ENCODE peak calls at places on chromosomes 6 and 20, in seven cellular contexts. One of them, this sample, is unnamed.

GRCh38 chr6:77986380-77987034 is 333.7 kb downstream of the MEI4 start:
- DNase-seq in MM.1S: peak; percentile 30
- DNase-seq in naive thymus-derived CD4-positive, alpha-beta T cell: no peak
- DNase-seq in ascending aorta: no peak
- DNase-seq in GM23248: no peak
- DNase-seq in left ventricle myocardium inferior: no peak
- DNase-seq in upper lobe of right lung: no peak
- DNase-seq in this sample: no peak

GRCh38 chr20:47719625-47720024 is 65.7 kb downstream of the SULF2 start:
- DNase-seq in left ventricle myocardium inferior: no peak
- DNase-seq in naive thymus-derived CD4-positive, alpha-beta T cell: no peak
- DNase-seq in ascending aorta: no peak
- DNase-seq in MM.1S: no peak
- DNase-seq in GM23248: no peak
- DNase-seq in upper lobe of right lung: no peak
- DNase-seq in this sample: no peak

GRCh38 chr6:130520235-130520634 is 154.4 kb downstream of the TMEM200A start:
- DNase-seq in GM23248: peak; percentile 63
- DNase-seq in ascending aorta: no peak
- DNase-seq in naive thymus-derived CD4-positive, alpha-beta T cell: no peak
- DNase-seq in upper lobe of right lung: no peak
- DNase-seq in left ventricle myocardium inferior: no peak
- DNase-seq in MM.1S: no peak
- DNase-seq in this sample: no peak

GRCh38 chr6:39997101-39997635 is 62.9 kb upstream of the MOCS1 start:
- DNase-seq in upper lobe of right lung: no peak
- DNase-seq in naive thymus-derived CD4-positive, alpha-beta T cell: no peak
- DNase-seq in GM23248: no peak
- DNase-seq in ascending aorta: no peak
- DNase-seq in left ventricle myocardium inferior: no peak
- DNase-seq in MM.1S: no peak
- DNase-seq in this sample: no peak

GRCh38 chr6:7108964-7109836 is 1.4 kb downstream of the RREB1 start:
- DNase-seq in GM23248: peak; percentile 92
- DNase-seq in naive thymus-derived CD4-positive, alpha-beta T cell: peak; percentile 46
- DNase-seq in upper lobe of right lung: peak; percentile 76
- DNase-seq in ascending aorta: peak; percentile 19
- DNase-seq in left ventricle myocardium inferior: peak; percentile 53
- DNase-seq in MM.1S: peak; percentile 48
- DNase-seq in this sample: peak; percentile 55

GRCh38 chr6:63963756-63964315 is 328.2 kb downstream of the PHF3 start:
- DNase-seq in ascending aorta: no peak
- DNase-seq in naive thymus-derived CD4-positive, alpha-beta T cell: no peak
- DNase-seq in GM23248: no peak
- DNase-seq in upper lobe of right lung: no peak
- DNase-seq in MM.1S: peak; percentile 12
- DNase-seq in left ventricle myocardium inferior: no peak
- DNase-seq in this sample: no peak

GRCh38 chr6:35275417-35275816 is 15.9 kb downstream of the ZNF76 start:
- DNase-seq in ascending aorta: no peak
- DNase-seq in left ventricle myocardium inferior: no peak
- DNase-seq in GM23248: peak; percentile 21
- DNase-seq in MM.1S: no peak
- DNase-seq in naive thymus-derived CD4-positive, alpha-beta T cell: no peak
- DNase-seq in upper lobe of right lung: no peak
- DNase-seq in this sample: no peak

GRCh38 chr6:138287144-138287955 is 69.1 kb upstream of the PBOV1 start:
- DNase-seq in naive thymus-derived CD4-positive, alpha-beta T cell: peak; percentile 43
- DNase-seq in upper lobe of right lung: no peak
- DNase-seq in MM.1S: peak; percentile 66
- DNase-seq in left ventricle myocardium inferior: no peak
- DNase-seq in ascending aorta: no peak
- DNase-seq in GM23248: peak; percentile 52
- DNase-seq in this sample: no peak

GRCh38 chr6:82573200-82573972 is 209.8 kb downstream of the TPBG start:
- DNase-seq in ascending aorta: no peak
- DNase-seq in MM.1S: no peak
- DNase-seq in GM23248: no peak
- DNase-seq in left ventricle myocardium inferior: no peak
- DNase-seq in naive thymus-derived CD4-positive, alpha-beta T cell: no peak
- DNase-seq in upper lobe of right lung: no peak
- DNase-seq in this sample: no peak

DNA sequence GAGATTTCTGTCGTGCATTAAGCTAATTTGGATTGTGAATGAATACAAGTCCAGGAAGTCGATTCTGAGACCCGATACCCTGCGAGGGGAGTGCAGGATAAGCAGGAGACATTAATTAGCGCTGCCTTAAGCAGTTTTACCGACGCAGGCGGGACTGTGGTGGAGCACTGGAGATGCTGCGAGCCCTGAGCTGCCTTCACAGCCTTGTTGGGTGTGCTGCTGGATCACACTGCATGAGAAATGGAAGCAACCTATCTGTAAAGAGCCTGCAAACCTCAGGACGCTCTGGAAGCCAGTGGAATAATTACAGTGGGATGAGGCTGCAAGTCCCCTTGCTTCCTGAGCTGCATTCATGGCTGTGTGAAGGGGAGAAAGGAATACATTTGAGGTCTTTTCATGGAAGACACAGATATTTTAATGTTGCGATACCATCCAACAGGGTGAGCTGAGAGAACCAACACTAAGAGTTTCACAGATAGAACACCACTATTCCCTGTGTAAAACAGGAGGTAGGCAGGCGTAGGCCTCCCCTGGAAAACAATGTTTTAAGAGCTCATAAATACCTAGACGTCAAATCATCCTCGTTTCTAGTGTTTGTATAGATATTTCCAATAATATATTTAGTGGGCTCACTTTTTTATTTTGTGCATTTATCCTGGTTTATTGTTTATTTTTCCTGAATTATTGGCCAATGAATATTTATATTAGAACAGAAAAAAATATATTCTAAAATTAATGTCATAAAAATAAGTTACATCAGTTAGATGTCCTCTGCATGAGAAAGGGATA is 380.8 kb downstream of the C6orf118 start:
- DNase-seq in ascending aorta: no peak
- DNase-seq in upper lobe of right lung: no peak
- DNase-seq in GM23248: peak; percentile 28
- DNase-seq in naive thymus-derived CD4-positive, alpha-beta T cell: no peak
- DNase-seq in MM.1S: no peak
- DNase-seq in left ventricle myocardium inferior: no peak
- DNase-seq in this sample: no peak
- H3K27ac ChIP-seq in ascending aorta: no peak overlapping the region
- H3K27ac ChIP-seq in upper lobe of right lung: no peak overlapping the region
- H3K27ac ChIP-seq in GM23248: no peak overlapping the region
- H3K27ac ChIP-seq in naive thymus-derived CD4-positive, alpha-beta T cell: no peak overlapping the region
- H3K27ac ChIP-seq in MM.1S: no peak overlapping the region
- H3K27ac ChIP-seq in left ventricle myocardium inferior: no peak overlapping the region
- H3K27ac ChIP-seq in this sample: no peak overlapping the region

DNA sequence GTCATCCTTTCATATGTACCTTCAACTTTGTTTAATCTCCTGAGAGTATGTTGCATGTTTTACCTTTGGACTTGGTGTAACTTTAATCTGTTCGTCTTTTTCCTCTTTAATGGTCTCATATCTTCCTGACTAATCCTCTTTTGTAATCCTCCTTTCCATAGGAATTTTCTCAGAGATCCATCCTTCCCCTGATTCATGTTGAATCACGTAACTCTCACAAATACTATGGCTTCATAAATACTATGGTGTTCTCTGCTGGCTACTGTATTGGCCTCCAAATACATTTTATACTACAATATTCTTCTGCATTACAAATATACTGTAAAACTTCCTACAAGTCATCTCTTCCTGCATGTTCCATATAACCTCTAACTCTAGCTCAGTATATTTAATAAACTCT is 317.7 kb upstream of the ADGRB3 start:
- DNase-seq in ascending aorta: no peak
- DNase-seq in MM.1S: no peak
- DNase-seq in naive thymus-derived CD4-positive, alpha-beta T cell: no peak
- DNase-seq in upper lobe of right lung: no peak
- DNase-seq in left ventricle myocardium inferior: no peak
- DNase-seq in GM23248: no peak
- DNase-seq in this sample: no peak
- H3K4me1 ChIP-seq in ascending aorta: no peaks in the 10 kb centered on the region
- H3K4me1 ChIP-seq in MM.1S: no peaks in the 10 kb centered on the region
- H3K4me1 ChIP-seq in naive thymus-derived CD4-positive, alpha-beta T cell: no peaks in the 10 kb centered on the region
- H3K4me1 ChIP-seq in upper lobe of right lung: no peaks in the 10 kb centered on the region
- H3K4me1 ChIP-seq in left ventricle myocardium inferior: no peaks in the 10 kb centered on the region
- H3K4me1 ChIP-seq in GM23248: no peaks in the 10 kb centered on the region
- H3K4me1 ChIP-seq in this sample: no peaks in the 10 kb centered on the region

DNA sequence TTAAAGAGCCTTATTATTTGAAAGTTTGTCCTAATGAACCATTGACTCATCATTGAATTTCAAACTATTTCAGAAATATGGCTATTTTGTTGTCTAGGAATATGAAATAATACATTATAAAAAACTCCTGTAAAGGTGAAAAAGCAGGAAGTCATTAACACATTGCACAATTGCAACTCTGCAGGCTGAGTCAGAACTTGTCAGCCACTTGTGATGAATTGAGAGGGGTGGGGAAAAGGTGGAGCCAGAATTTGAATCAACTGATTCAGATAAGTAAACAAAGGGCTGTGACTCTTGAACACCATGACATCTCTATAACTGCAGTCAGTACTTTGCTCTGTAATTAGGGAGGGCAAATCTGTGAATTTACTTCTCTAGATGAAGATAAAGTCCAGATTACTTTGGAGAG is 6.0 kb downstream of the C6orf141 start:
- DNase-seq in GM23248: peak; percentile 64
- DNase-seq in upper lobe of right lung: no peak
- DNase-seq in MM.1S: no peak
- DNase-seq in left ventricle myocardium inferior: no peak
- DNase-seq in naive thymus-derived CD4-positive, alpha-beta T cell: no peak
- DNase-seq in ascending aorta: no peak
- DNase-seq in this sample: no peak
- H3K27ac ChIP-seq in GM23248: no peak overlapping the region
- H3K27ac ChIP-seq in upper lobe of right lung: no peak overlapping the region
- H3K27ac ChIP-seq in MM.1S: no peak overlapping the region
- H3K27ac ChIP-seq in left ventricle myocardium inferior: no peak overlapping the region
- H3K27ac ChIP-seq in naive thymus-derived CD4-positive, alpha-beta T cell: no peak overlapping the region
- H3K27ac ChIP-seq in ascending aorta: no peak overlapping the region
- H3K27ac ChIP-seq in this sample: no peak overlapping the region

DNA sequence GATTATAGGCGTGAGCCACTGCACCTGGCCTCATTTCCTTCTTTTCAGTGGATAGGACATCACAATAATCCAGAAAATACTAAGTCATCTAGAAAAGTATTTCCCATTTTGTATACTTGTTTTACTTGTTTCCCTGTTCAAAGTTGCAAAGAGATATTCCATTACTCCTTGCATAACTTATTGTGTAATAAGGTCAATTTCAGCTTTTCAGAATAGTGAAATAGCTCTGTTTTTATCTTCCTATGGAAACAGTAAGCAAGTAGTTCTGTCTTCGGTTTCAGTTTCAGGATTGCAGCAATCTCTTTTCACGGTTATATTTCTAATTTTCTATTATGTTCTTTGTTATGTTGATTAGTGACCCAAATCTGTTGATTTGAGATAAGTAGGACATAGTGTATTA is 6.0 kb downstream of the STX11 start:
- DNase-seq in GM23248: no peak
- DNase-seq in left ventricle myocardium inferior: no peak
- DNase-seq in upper lobe of right lung: no peak
- DNase-seq in naive thymus-derived CD4-positive, alpha-beta T cell: no peak
- DNase-seq in MM.1S: peak; percentile 18
- DNase-seq in ascending aorta: no peak
- DNase-seq in this sample: no peak
- H3K4me1 ChIP-seq in GM23248: peaks cover 15% of the 10 kb centered on the region
- H3K4me1 ChIP-seq in left ventricle myocardium inferior: peaks cover 70% of the 10 kb centered on the region
- H3K4me1 ChIP-seq in upper lobe of right lung: peaks cover 60% of the 10 kb centered on the region
- H3K4me1 ChIP-seq in naive thymus-derived CD4-positive, alpha-beta T cell: peaks cover 23% of the 10 kb centered on the region
- H3K4me1 ChIP-seq in MM.1S: peaks cover 5% of the 10 kb centered on the region
- H3K4me1 ChIP-seq in ascending aorta: peaks cover 11% of the 10 kb centered on the region
- H3K4me1 ChIP-seq in this sample: peaks cover 47% of the 10 kb centered on the region

GRCh38 chr20:32445539-32446273 is 87.6 kb downstream of the ASXL1 start:
- DNase-seq in naive thymus-derived CD4-positive, alpha-beta T cell: no peak
- DNase-seq in left ventricle myocardium inferior: no peak
- DNase-seq in GM23248: no peak
- DNase-seq in upper lobe of right lung: no peak
- DNase-seq in MM.1S: no peak
- DNase-seq in ascending aorta: no peak
- DNase-seq in this sample: no peak
- H3K27ac ChIP-seq in naive thymus-derived CD4-positive, alpha-beta T cell: peak overlapping the region; percentile 30
- H3K27ac ChIP-seq in left ventricle myocardium inferior: peak overlapping the region; percentile 16
- H3K27ac ChIP-seq in GM23248: no peak overlapping the region
- H3K27ac ChIP-seq in upper lobe of right lung: no peak overlapping the region
- H3K27ac ChIP-seq in MM.1S: no peak overlapping the region
- H3K27ac ChIP-seq in ascending aorta: no peak overlapping the region
- H3K27ac ChIP-seq in this sample: no peak overlapping the region

DNA sequence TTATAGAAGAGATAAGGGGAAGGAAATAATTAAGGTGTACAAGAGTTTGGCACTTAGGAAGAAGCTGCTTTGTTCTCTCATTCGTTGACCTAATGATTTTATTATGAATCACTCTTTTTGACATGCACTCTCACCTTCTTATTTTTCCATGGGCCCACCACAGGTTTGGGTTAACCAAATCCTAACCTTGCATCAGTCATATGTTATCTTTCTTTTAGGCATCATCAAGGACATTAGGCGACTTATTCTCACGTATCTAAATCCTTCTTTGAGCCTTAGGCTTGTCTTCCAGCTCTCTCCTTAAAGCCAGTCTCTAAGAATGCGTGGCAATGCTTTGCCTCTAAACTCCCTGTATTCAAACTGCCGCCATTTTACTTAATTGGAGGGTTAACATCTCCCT is 58.3 kb downstream of the TNFRSF21 start:
- DNase-seq in MM.1S: no peak
- DNase-seq in upper lobe of right lung: no peak
- DNase-seq in naive thymus-derived CD4-positive, alpha-beta T cell: no peak
- DNase-seq in GM23248: no peak
- DNase-seq in left ventricle myocardium inferior: no peak
- DNase-seq in ascending aorta: no peak
- DNase-seq in this sample: no peak
- H3K4me1 ChIP-seq in MM.1S: peaks cover 22% of the 10 kb centered on the region
- H3K4me1 ChIP-seq in upper lobe of right lung: peaks cover 16% of the 10 kb centered on the region
- H3K4me1 ChIP-seq in naive thymus-derived CD4-positive, alpha-beta T cell: no peaks in the 10 kb centered on the region
- H3K4me1 ChIP-seq in GM23248: peaks cover 6% of the 10 kb centered on the region
- H3K4me1 ChIP-seq in left ventricle myocardium inferior: peaks cover 27% of the 10 kb centered on the region
- H3K4me1 ChIP-seq in ascending aorta: no peaks in the 10 kb centered on the region
- H3K4me1 ChIP-seq in this sample: peaks cover 27% of the 10 kb centered on the region